ENCODE peak calls at places on chromosomes 16 and 17, in ten cellular contexts. V, A, X, T, U, N, J, P, K and R are unnamed samples.

GRCh38 chr16:75837264-75837663 is 111.0 kb upstream of the CPHXL start:
- DNase-seq in T (no peak), X (no peak), V (no peak), K (no peak), J (no peak), A (no peak), N (no peak), P (no peak), U (no peak), R (no peak)

GRCh38 chr16:10566613-10567012 is 13.8 kb downstream of the EMP2 start:
- DNase-seq in V (no peak), U (no peak), K (no peak), P (no peak), N (no peak), T (no peak), J (no peak), A (no peak), X (no peak), R (no peak)

GRCh38 chr17:29977836-29978235 is 36.4 kb downstream of the EFCAB5 start:
- DNase-seq in J (peak), P (no peak), K (no peak), A (peak), U (no peak), X (no peak), V (peak), T (no peak), N (no peak), R (peak)

GRCh38 chr16:64416232-64417010 is 705.4 kb downstream of the CDH11 start:
- DNase-seq in N (no peak), P (no peak), J (peak), U (no peak), A (peak), X (no peak), V (peak), K (no peak), T (no peak), R (peak)

GRCh38 chr17:77343031-77343866 is 202.5 kb downstream of the SEC14L1 start:
- DNase-seq in P (no peak), T (no peak), X (no peak), N (peak), J (no peak), A (no peak), V (no peak), K (no peak), U (no peak), R (no peak)

GRCh38 chr17:47997595-47997994 is 26.7 kb downstream of the CDK5RAP3 start:
- DNase-seq in T (no peak), P (no peak), J (no peak), N (no peak), U (no peak), V (no peak), K (no peak), A (no peak), X (no peak), R (no peak)

GRCh38 chr17:58529275-58529674 is 14.8 kb upstream of the MTMR4 start:
- DNase-seq in A (no peak), V (no peak), J (no peak), U (no peak), P (no peak), K (no peak), X (peak), T (no peak), N (no peak), R (peak)

GRCh38 chr17:21275047-21275578 is 9.4 kb upstream of the MAP2K3 start:
- DNase-seq in V (no peak), N (no peak), T (no peak), A (no peak), K (no peak), J (no peak), X (peak), U (no peak), P (no peak), R (no peak)

GRCh38 chr16:77191259-77191969 is 424 bp downstream of the MON1B start:
- DNase-seq in K (no peak), U (no peak), V (no peak), P (no peak), T (no peak), X (peak), J (peak), A (peak), N (no peak), R (peak)

GRCh38 chr17:28335959-28336871 is 654 bp downstream of the TNFAIP1 start:
- DNase-seq in J (peak), N (no peak), X (peak), A (peak), U (peak), T (peak), V (peak), P (peak), K (peak), R (peak)

GRCh38 chr16:16933861-16934260 is 536.9 kb downstream of the XYLT1 start:
- DNase-seq in N (no peak), T (no peak), A (no peak), V (no peak), J (no peak), P (no peak), K (no peak), U (no peak), X (peak), R (no peak)

GRCh38 chr16:73015612-73016487 is 32.1 kb downstream of the ZFHX3 start:
- DNase-seq in X (no peak), N (peak), P (no peak), V (no peak), K (no peak), T (no peak), U (peak), A (no peak), J (no peak), R (no peak)

GRCh38 chr17:79990051-79990592 is 45.5 kb downstream of the TBC1D16 start:
- DNase-seq in V (no peak), K (no peak), T (no peak), N (no peak), P (no peak), U (no peak), J (no peak), A (no peak), X (no peak), R (no peak)

GRCh38 chr17:79990704-79991103 is 45.0 kb downstream of the TBC1D16 start:
- DNase-seq in A (no peak), T (no peak), U (no peak), X (no peak), K (no peak), J (no peak), P (no peak), N (no peak), V (no peak), R (no peak)

GRCh38 chr17:79992657-79993389 is 42.8 kb downstream of the TBC1D16 start:
- DNase-seq in X (no peak), N (no peak), P (no peak), V (no peak), U (no peak), A (no peak), T (no peak), K (no peak), J (no peak), R (no peak)

GRCh38 chr17:79991924-79992656 is 43.6 kb downstream of the TBC1D16 start:
- DNase-seq in J (no peak), V (no peak), P (no peak), K (peak), N (no peak), T (no peak), U (no peak), X (peak), A (no peak), R (no peak)

DNA sequence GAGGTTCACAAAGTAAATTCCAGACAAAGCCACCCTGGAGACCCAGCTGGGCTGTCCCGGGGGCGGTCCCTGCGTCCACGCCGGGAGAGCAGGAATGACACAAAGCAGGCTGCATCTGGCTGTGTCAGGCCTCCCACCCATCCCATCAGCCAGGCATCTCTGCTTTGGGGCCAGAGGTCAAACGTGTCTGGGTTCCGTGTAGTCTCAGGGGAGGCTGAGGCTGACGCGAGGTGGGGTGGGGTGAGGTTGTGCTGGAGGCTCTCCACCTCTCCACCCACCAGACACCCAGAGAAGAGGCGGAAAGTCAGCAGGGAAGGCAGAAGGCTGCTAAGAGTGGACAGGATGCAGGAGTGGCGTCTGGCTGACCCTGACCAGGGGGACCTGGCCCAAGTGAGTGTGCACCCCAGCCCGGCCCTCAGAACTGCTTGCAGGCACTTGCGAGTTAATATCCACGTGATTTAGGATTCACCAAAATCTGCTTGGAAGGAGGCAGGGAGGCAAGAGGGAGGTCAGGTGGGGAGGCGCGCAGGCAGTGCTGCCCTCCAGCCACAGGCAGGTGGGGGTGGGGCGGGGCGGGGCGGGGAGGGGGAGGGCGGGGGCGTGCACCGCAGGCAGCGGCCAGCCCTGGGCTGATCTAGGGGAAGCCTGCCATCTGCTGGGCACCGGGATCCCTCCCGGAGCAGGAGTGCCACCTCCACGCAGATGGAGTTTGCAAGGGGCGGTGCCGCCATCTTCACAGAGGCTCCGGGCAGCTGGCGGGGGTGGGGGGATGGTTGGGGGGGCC is 44.3 kb downstream of the TBC1D16 start:
- DNase-seq in V (peak), J (peak), A (peak), K (peak), N (peak), T (no peak), U (peak), P (peak), X (peak), R (peak)
- TF ChIP-seq CTCF in V (peak), J (peak), A (peak), K (peak), N (peak), T (peak), U (peak), P (peak), X (peak), R (peak)

GRCh38 chr17:68498479-68499326 is 13.5 kb upstream of the PRKAR1A start:
- DNase-seq in N (no peak), V (no peak), X (no peak), U (no peak), P (no peak), A (peak), T (no peak), K (peak), J (no peak), R (no peak)
- H3K4me3 ChIP-seq in N (no peak), V (no peak), X (no peak), U (no peak), P (no peak), A (no peak), T (no peak), K (no peak), J (no peak), R (no peak)

GRCh38 chr16:85441189-85441889 is 171.8 kb upstream of the GSE1 start:
- DNase-seq in J (no peak), X (peak), A (no peak), T (no peak), K (no peak), N (no peak), V (no peak), U (peak), P (no peak), R (no peak)
- TF ChIP-seq CTCF in J (no peak), X (peak), A (no peak), T (no peak), K (no peak), N (no peak), V (no peak), U (peak), P (no peak), R (no peak)

DNA sequence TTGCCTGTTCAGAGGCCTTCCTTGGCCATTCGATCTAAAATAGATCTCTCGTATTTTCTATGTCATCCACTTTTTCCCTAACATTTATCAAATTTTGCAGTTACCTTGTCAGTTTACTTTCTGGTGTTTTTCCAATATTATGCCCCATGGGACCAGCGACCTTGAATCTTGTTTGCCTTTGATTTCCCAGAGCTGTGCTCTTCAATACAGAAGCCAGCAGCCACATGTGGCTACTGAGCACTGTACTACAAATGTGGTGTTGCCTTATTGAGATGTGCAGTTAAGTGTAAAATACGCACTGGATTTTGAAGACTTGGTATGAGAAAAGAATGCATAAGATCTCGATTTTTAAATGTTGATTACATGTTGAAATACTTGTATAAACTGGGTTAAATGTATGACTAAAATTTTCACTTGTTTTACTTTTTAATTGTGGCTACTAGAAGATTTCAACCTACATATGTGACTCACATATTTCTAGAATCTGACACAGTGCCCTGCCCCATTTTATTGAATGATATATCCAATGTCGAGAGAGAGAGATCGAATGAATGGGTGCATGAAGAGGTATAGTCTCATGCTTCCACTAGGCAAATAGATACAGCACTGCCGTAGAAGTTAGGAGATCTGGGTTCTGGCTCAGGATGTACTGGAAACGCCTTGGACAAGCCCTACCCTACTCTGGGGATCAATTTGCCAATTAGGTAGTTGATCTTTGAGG is 824 bp upstream of the PSME3 start:
- DNase-seq in U (no peak), P (no peak), J (no peak), X (no peak), N (no peak), T (no peak), A (no peak), V (no peak), K (no peak), R (no peak)
- H3K4me3 ChIP-seq in U (peak), P (peak), J (peak), X (peak), N (peak), T (peak), A (peak), V (peak), K (peak), R (peak)

DNA sequence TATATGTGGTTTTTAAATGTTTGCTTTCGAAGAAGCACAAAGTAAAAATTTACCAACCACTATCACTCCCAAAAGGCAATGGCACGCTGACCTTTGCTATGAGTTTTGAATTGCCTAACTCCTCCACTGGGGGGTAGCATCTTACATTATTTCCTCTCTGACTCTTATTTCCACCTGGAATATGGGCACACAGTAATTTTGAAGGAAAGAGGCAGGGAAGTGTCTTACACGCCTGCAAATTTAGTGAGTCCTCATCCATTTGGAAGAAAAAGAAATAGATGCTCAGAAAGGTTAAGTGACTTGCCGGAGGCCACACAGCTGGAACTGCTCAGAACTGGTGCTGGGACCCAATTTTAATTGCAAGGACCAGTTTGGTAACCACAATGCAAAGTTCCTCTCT is 29.9 kb upstream of the IRX6 start:
- DNase-seq in J (no peak), P (no peak), U (no peak), K (no peak), N (no peak), V (no peak), A (no peak), X (no peak), T (no peak), R (no peak)
- TF ChIP-seq CTCF in J (no peak), P (no peak), U (peak), K (no peak), N (no peak), V (no peak), A (no peak), X (peak), T (peak), R (no peak)

DNA sequence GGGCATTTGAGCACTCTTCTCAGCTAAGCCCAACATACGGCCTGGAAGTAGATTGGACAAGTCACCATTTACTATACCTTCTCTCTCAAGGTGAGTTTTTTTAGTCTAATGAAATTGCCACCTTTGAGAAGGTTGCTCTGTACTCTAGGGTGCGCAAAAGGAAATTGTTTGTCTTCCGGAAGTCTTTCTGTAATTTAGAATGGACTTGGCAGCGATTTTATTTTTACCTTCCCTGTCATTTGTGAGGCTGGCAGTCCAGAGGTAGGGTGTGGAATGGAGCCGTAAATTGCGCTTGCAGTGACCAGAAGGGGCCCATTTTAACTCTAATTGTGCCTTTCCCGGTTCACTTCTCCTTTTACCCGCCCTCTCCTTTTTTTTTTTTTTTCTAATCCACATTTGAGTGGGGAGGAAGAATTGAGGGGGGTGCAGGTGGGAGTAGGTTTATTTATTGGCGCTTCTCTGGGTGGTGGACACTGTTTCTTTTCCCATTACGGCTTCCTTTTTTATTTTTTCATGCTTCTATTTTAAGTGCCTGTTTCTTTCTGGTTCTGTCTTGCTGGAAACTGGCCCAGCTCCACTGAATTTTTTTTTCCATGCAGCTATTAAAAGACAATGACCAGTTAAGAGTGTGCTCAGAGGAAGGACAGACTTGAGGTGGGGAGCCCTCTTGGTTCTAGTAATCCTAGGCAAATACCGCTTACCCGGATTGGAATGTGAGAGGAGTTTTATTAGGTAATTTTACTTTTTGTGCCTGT is 89.7 kb upstream of the CLEC18A start:
- DNase-seq in U (no peak), N (peak), V (peak), J (peak), K (no peak), T (no peak), P (peak), X (no peak), A (peak), R (peak)
- H3K4me3 ChIP-seq in U (no peak), N (peak), V (no peak), J (no peak), K (peak), T (no peak), P (no peak), X (no peak), A (no peak), R (no peak)